ENCODE peak calls at places on chromosome 16, in four cellular contexts. One of them, this sample, is unnamed.

GRCh38 chr16:2179576-2179975 is 16.8 kb downstream of the CASKIN1 start:
- DNase-seq in fibroblast of pulmonary artery: no peak
- DNase-seq in OCI-LY7: no peak
- DNase-seq in kidney epithelial cell: no peak
- DNase-seq in this sample: no peak

GRCh38 chr16:72427001-72427785 is 255.2 kb upstream of the PMFBP1 start:
- DNase-seq in fibroblast of pulmonary artery: no peak
- DNase-seq in OCI-LY7: no peak
- DNase-seq in kidney epithelial cell: no peak
- DNase-seq in this sample: no peak

GRCh38 chr16:86751081-86752030 is 173.0 kb downstream of the FOXL1 start:
- DNase-seq in kidney epithelial cell: peak
- DNase-seq in OCI-LY7: no peak
- DNase-seq in fibroblast of pulmonary artery: peak
- DNase-seq in this sample: no peak

GRCh38 chr16:72905581-72905980 is 142.3 kb downstream of the ZFHX3 start:
- DNase-seq in kidney epithelial cell: peak
- DNase-seq in fibroblast of pulmonary artery: peak
- DNase-seq in OCI-LY7: no peak
- DNase-seq in this sample: no peak

GRCh38 chr16:64687796-64688195 is 434.1 kb downstream of the CDH11 start:
- DNase-seq in kidney epithelial cell: no peak
- DNase-seq in fibroblast of pulmonary artery: no peak
- DNase-seq in OCI-LY7: no peak
- DNase-seq in this sample: no peak

GRCh38 chr16:54568897-54569807 is 282.6 kb upstream of the IRX3 start:
- DNase-seq in kidney epithelial cell: no peak
- DNase-seq in fibroblast of pulmonary artery: no peak
- DNase-seq in OCI-LY7: no peak
- DNase-seq in this sample: no peak

GRCh38 chr16:49021136-49021535 is 260.5 kb downstream of the CBLN1 start:
- DNase-seq in fibroblast of pulmonary artery: peak
- DNase-seq in kidney epithelial cell: peak
- DNase-seq in OCI-LY7: no peak
- DNase-seq in this sample: no peak

GRCh38 chr16:11668590-11669379 is 530 bp downstream of the SNN start:
- DNase-seq in OCI-LY7: no peak
- DNase-seq in fibroblast of pulmonary artery: no peak
- DNase-seq in kidney epithelial cell: no peak
- DNase-seq in this sample: no peak

GRCh38 chr16:52906271-52906670 is 146.4 kb downstream of the CHD9NB start:
- DNase-seq in fibroblast of pulmonary artery: no peak
- DNase-seq in OCI-LY7: no peak
- DNase-seq in kidney epithelial cell: no peak
- DNase-seq in this sample: no peak

GRCh38 chr16:81549547-81550411 is 105.2 kb downstream of the CMIP start:
- DNase-seq in OCI-LY7: no peak
- DNase-seq in fibroblast of pulmonary artery: no peak
- DNase-seq in kidney epithelial cell: no peak
- DNase-seq in this sample: no peak

DNA sequence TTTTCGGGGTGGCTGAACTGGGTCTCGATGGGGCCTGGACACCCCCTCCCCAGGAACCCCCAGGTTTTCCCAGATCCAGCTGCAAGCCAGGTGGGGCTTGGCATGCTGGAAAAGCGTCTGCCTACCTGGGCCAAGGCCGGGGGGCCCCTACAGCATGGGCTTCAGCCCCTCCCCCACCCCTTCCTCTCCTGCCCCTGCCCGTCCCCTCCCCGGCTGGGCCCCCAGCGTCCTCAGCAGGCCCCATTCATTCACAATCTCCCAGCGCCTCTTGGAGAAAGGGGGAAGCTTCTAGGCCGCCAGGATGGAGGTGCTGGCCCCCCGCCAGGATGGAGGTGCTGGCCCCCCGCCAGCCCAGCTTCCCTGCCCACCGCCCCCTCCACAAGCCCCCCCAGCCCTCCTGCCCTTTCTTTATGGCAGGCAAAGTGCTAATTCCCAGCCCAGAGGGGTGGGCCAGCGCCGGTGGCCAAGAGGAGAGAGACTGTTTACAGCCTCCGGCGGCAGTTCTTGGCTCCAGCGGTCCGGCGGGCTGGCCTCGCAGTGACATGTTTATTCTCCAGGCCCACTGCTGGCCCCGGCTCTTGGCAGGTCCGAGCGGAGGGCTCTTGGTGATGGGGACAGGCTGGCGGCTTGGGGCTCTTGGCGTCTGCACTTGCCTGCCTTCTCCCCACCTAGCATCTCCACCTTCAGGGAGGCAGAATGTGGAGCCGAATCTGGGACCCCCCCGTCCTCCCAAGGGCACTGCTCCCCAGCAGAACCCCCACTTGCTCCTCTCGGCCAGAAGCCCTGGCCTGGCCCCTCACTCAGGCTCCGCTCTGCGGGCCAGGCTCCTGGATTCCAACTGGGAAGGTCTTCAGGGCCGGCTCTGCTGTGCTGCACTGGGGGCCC is 94.4 kb upstream of the CIBAR2 start:
- DNase-seq in fibroblast of pulmonary artery: peak
- DNase-seq in kidney epithelial cell: no peak
- DNase-seq in OCI-LY7: no peak
- DNase-seq in this sample: no peak
- H3K4me3 ChIP-seq in fibroblast of pulmonary artery: no peak
- H3K4me3 ChIP-seq in kidney epithelial cell: no peak
- H3K4me3 ChIP-seq in OCI-LY7: no peak
- H3K4me3 ChIP-seq in this sample: no peak

GRCh38 chr16:31214705-31215286 is 877 bp downstream of the TRIM72 start:
- DNase-seq in kidney epithelial cell: no peak
- DNase-seq in fibroblast of pulmonary artery: no peak
- DNase-seq in OCI-LY7: no peak
- DNase-seq in this sample: no peak

GRCh38 chr16:31216116-31216469 is 842 bp downstream of the PYDC1 start:
- DNase-seq in fibroblast of pulmonary artery: no peak
- DNase-seq in OCI-LY7: no peak
- DNase-seq in kidney epithelial cell: no peak
- DNase-seq in this sample: no peak

GRCh38 chr16:31215287-31216115 is 1.4 kb downstream of the PYDC1 start:
- DNase-seq in OCI-LY7: no peak
- DNase-seq in fibroblast of pulmonary artery: peak
- DNase-seq in kidney epithelial cell: no peak
- DNase-seq in this sample: no peak

GRCh38 chr16:31213342-31213741 is 577 bp upstream of the TRIM72 start:
- DNase-seq in OCI-LY7: no peak
- DNase-seq in kidney epithelial cell: no peak
- DNase-seq in fibroblast of pulmonary artery: no peak
- DNase-seq in this sample: no peak

DNA sequence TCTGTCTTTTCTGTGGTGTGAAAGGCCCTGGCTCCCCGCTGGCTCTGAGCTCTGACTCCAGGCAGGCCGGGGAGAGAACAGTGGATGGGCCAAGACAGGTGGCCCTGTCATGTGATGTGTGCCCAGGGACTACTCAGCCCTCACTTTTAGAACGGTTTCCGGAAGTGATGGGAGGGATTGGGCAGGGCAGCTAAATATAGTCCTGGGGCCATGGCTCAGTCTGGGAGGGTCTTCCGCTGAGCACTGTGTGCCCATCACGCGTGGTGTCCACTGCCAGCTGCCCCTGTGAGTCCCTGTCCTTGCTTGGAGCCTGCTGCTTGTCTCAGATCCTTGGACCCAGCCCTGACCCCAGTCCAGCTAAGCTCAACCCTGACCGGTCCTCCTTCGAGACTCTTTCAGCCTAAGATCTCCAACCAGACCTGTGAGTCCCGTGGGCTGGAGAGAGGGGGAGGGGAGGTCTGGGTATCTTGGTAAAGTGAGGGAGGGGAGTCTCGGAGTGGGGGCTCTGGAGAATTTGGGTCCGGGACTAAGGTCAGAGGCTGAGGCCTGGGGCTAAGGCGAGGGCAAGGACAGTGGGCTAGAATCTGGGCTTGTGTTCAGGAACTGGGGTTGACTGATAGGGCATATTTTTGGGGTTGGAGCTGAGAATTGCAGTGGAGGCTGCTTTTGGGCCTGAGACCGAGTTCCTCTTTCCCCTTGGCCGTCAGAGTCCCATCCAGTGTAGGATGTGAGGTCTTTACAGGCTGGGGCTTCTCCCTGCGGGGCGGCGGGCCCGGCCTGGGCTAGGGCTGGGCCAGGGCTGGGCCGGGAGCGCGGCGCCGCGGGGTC is at the start of gene TRIM72:
- DNase-seq in OCI-LY7: no peak
- DNase-seq in fibroblast of pulmonary artery: no peak
- DNase-seq in kidney epithelial cell: no peak
- DNase-seq in this sample: no peak
- H3K4me3 ChIP-seq in OCI-LY7: no peak
- H3K4me3 ChIP-seq in fibroblast of pulmonary artery: peak
- H3K4me3 ChIP-seq in kidney epithelial cell: no peak
- H3K4me3 ChIP-seq in this sample: no peak

GRCh38 chr16:10578474-10579316 is 1.7 kb downstream of the EMP2 start:
- DNase-seq in fibroblast of pulmonary artery: no peak
- DNase-seq in OCI-LY7: no peak
- DNase-seq in kidney epithelial cell: no peak
- DNase-seq in this sample: no peak

GRCh38 chr16:10579575-10579964 is 828 bp downstream of the EMP2 start:
- DNase-seq in kidney epithelial cell: no peak
- DNase-seq in OCI-LY7: no peak
- DNase-seq in fibroblast of pulmonary artery: no peak
- DNase-seq in this sample: no peak

GRCh38 chr16:10575506-10576130 is 4.8 kb downstream of the EMP2 start:
- DNase-seq in fibroblast of pulmonary artery: peak
- DNase-seq in OCI-LY7: no peak
- DNase-seq in kidney epithelial cell: no peak
- DNase-seq in this sample: no peak

GRCh38 chr16:10577305-10578202 is 2.8 kb downstream of the EMP2 start:
- DNase-seq in OCI-LY7: no peak
- DNase-seq in kidney epithelial cell: no peak
- DNase-seq in fibroblast of pulmonary artery: no peak
- DNase-seq in this sample: no peak

GRCh38 chr16:10576390-10577304 is 3.8 kb downstream of the EMP2 start:
- DNase-seq in OCI-LY7: no peak
- DNase-seq in kidney epithelial cell: no peak
- DNase-seq in fibroblast of pulmonary artery: no peak
- DNase-seq in this sample: no peak
- H3K4me3 ChIP-seq in OCI-LY7: no peak
- H3K4me3 ChIP-seq in kidney epithelial cell: no peak
- H3K4me3 ChIP-seq in fibroblast of pulmonary artery: no peak
- H3K4me3 ChIP-seq in this sample: no peak

DNA sequence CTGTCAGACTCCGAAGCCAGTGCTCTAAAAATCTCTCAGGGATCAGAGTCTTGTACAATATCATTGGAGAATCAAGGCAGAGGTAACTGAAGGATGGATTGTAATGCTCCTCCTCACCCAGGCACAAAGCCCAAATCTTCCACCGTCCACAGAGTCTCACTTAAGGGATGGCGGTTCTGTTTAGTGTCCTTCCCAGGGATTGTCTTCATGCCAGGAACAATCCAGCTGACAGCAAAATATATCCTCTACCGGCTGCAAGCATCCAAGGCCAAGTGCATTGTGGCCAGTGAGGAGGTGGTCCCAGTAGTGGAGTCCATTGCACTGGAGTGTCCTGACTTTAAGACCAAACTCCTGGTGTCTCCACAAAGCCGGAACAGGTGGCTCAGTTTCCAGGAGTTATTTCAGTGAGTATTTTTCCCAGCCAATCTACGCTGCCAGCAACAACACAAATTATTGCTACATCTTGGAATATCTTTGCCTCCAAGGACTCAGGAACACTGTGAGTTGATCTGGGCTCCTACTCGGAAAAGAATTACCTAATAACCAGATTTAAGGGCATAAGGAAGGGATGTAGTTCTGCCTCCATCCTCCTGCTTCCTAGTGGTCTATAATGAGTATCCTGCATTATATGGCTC is 13.9 kb upstream of the ACSM1 start:
- DNase-seq in kidney epithelial cell: no peak
- DNase-seq in OCI-LY7: no peak
- DNase-seq in fibroblast of pulmonary artery: no peak
- DNase-seq in this sample: no peak
- H3K4me3 ChIP-seq in kidney epithelial cell: no peak
- H3K4me3 ChIP-seq in OCI-LY7: no peak
- H3K4me3 ChIP-seq in fibroblast of pulmonary artery: no peak
- H3K4me3 ChIP-seq in this sample: no peak

DNA sequence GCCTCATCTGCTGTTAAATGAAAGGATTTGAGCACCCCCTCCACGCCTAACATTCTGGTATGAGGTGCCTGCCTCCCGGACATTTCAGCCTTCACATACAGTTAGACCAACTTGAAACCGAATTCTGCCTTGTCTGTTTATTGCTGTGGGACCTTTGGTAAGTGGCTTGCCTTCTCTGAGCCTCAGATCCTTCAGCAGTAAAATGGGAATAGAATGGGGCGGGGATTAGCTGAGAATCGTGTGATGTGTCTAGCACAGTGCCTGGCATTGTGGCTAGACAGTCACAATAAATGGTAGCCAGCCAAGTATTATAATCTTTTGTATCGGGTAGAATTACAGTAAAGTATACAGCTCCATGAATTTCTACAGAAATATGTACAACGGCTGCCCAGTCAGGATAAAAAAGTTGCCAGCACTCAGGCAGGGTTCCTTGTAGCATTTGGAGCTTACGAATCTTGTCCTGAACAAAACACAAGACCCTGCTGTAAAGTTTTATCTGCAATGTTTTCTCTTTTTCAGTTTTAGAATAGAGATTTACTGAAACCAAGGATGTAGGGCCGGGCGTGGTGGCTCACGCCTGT is 781 bp downstream of the TMC7 start:
- DNase-seq in kidney epithelial cell: no peak
- DNase-seq in fibroblast of pulmonary artery: no peak
- DNase-seq in OCI-LY7: no peak
- DNase-seq in this sample: no peak
- H3K4me3 ChIP-seq in kidney epithelial cell: peak
- H3K4me3 ChIP-seq in fibroblast of pulmonary artery: peak
- H3K4me3 ChIP-seq in OCI-LY7: no peak
- H3K4me3 ChIP-seq in this sample: peak

GRCh38 chr16:4315185-4316102 is at the start of gene GLIS2:
- DNase-seq in OCI-LY7: peak
- DNase-seq in kidney epithelial cell: no peak
- DNase-seq in fibroblast of pulmonary artery: peak
- DNase-seq in this sample: no peak

GRCh38 chr16:4317471-4318170 is 1.8 kb downstream of the GLIS2 start:
- DNase-seq in kidney epithelial cell: no peak
- DNase-seq in OCI-LY7: no peak
- DNase-seq in fibroblast of pulmonary artery: no peak
- DNase-seq in this sample: no peak

GRCh38 chr16:4318171-4318910 is 2.5 kb downstream of the GLIS2 start:
- DNase-seq in kidney epithelial cell: no peak
- DNase-seq in OCI-LY7: no peak
- DNase-seq in fibroblast of pulmonary artery: no peak
- DNase-seq in this sample: no peak

GRCh38 chr16:4316103-4316731 is 350 bp downstream of the GLIS2 start:
- DNase-seq in kidney epithelial cell: no peak
- DNase-seq in fibroblast of pulmonary artery: no peak
- DNase-seq in OCI-LY7: no peak
- DNase-seq in this sample: no peak

GRCh38 chr16:4316732-4317461 is 1.0 kb downstream of the GLIS2 start:
- DNase-seq in OCI-LY7: no peak
- DNase-seq in fibroblast of pulmonary artery: no peak
- DNase-seq in kidney epithelial cell: no peak
- DNase-seq in this sample: no peak
- H3K4me3 ChIP-seq in OCI-LY7: no peak
- H3K4me3 ChIP-seq in fibroblast of pulmonary artery: peak
- H3K4me3 ChIP-seq in kidney epithelial cell: peak
- H3K4me3 ChIP-seq in this sample: no peak